ENCODE peak calls at places on chromosomes 6 and 20, in eight cellular contexts. F is astrocyte, E is BE2C, H is dorsolateral prefrontal cortex, X is omental fat pad, Q is endothelial cell, U is ovary, N is brain microvascular endothelial cell. C is an unnamed sample.

GRCh38 chr6:156396791-156397418 is 380.3 kb upstream of the ARID1B start:
- DNase-seq in Q (no peak), U (no peak), H (peak; percentile 7), X (no peak), E (no peak), F (no peak), N (no peak), C (no peak)

GRCh38 chr20:16966276-16966880 is 218.2 kb downstream of the OTOR start:
- DNase-seq in E (no peak), H (no peak), X (no peak), U (no peak), Q (no peak), N (no peak), F (no peak), C (no peak)

GRCh38 chr20:32969356-32970114 is 34.7 kb downstream of the SUN5 start:
- DNase-seq in N (no peak), U (no peak), Q (no peak), F (no peak), X (no peak), E (no peak), H (no peak), C (no peak)

GRCh38 chr6:154112181-154112809 is 73.3 kb downstream of the OPRM1 start:
- DNase-seq in E (no peak), X (no peak), N (no peak), F (peak; percentile 6), Q (no peak), U (no peak), H (no peak), C (no peak)

GRCh38 chr6:83270971-83271714 is 78.0 kb downstream of the RWDD2A start:
- DNase-seq in N (peak; percentile 44), X (no peak), Q (no peak), E (no peak), F (peak; percentile 94), U (no peak), H (no peak), C (no peak)

GRCh38 chr6:75460636-75461035 is 33.0 kb downstream of the FILIP1 start:
- DNase-seq in Q (no peak), N (no peak), E (no peak), X (no peak), H (no peak), U (no peak), F (peak; percentile 53), C (no peak)

GRCh38 chr6:33700391-33701050 is 11.0 kb downstream of the UQCC2 start:
- DNase-seq in Q (peak; percentile 86), H (peak; percentile 28), E (peak; percentile 84), X (no peak), N (peak; percentile 58), F (peak; percentile 36), U (peak; percentile 62), C (peak; percentile 70)

GRCh38 chr6:93644611-93645010 is 225.3 kb upstream of the EPHA7 start:
- DNase-seq in E (no peak), Q (no peak), X (no peak), U (no peak), H (no peak), N (no peak), F (no peak), C (no peak)

GRCh38 chr20:61510778-61511330 is 258.8 kb downstream of the CDH4 start:
- DNase-seq in N (no peak), E (no peak), X (no peak), U (no peak), Q (no peak), F (no peak), H (no peak), C (no peak)

GRCh38 chr20:47487175-47487917 is 14.3 kb upstream of the NCOA3 start:
- DNase-seq in U (no peak), Q (no peak), E (no peak), X (no peak), N (peak; percentile 12), F (no peak), H (no peak), C (peak; percentile 68)

GRCh38 chr6:47165918-47166317 is 123.8 kb upstream of the ADGRF1 start:
- DNase-seq in Q (no peak), H (no peak), U (no peak), E (no peak), X (no peak), F (no peak), N (peak; percentile 24), C (no peak)

GRCh38 chr6:135087803-135088202 is 33.2 kb upstream of the HBS1L start:
- DNase-seq in U (no peak), N (no peak), E (no peak), X (no peak), H (no peak), F (no peak), Q (no peak), C (no peak)

GRCh38 chr6:111852704-111853103 is 20.5 kb downstream of the FYN start:
- DNase-seq in N (no peak), Q (no peak), H (no peak), F (no peak), X (no peak), U (peak; percentile 27), E (no peak), C (no peak)

GRCh38 chr6:81476881-81477280 is 275.6 kb downstream of the TENT5A start:
- DNase-seq in H (no peak), X (no peak), N (peak; percentile 12), U (no peak), Q (no peak), F (peak; percentile 41), E (no peak), C (no peak)

GRCh38 chr20:47368301-47368700 is 11.8 kb upstream of the ZMYND8 start:
- DNase-seq in H (no peak), Q (no peak), F (no peak), E (no peak), N (no peak), U (no peak), X (no peak), C (no peak)

GRCh38 chr20:45374966-45375365 is 3.2 kb downstream of the TP53TG5 start:
- DNase-seq in F (no peak), Q (no peak), X (no peak), H (no peak), E (no peak), N (no peak), U (no peak), C (no peak)

GRCh38 chr20:18524646-18525045 is 16.9 kb downstream of the SEC23B start:
- DNase-seq in U (no peak), H (no peak), X (no peak), Q (no peak), E (no peak), N (peak; percentile 48), F (peak; percentile 56), C (no peak)

GRCh38 chr6:125944434-125944816 is 12.1 kb upstream of the HINT3 start:
- DNase-seq in F (peak; percentile 69), U (peak; percentile 73), H (no peak), E (no peak), N (peak; percentile 78), Q (no peak), X (no peak), C (no peak)

GRCh38 chr6:10837692-10837996 is 695 bp downstream of the MAK start:
- DNase-seq in N (peak; percentile 3), F (no peak), H (no peak), E (no peak), Q (no peak), X (no peak), U (no peak), C (peak; percentile 21)

GRCh38 chr6:44628347-44628746 is 240.8 kb downstream of the CDC5L start:
- DNase-seq in Q (no peak), H (no peak), N (no peak), F (no peak), E (no peak), U (no peak), X (no peak), C (no peak)

GRCh38 chr6:44627879-44628271 is 240.4 kb downstream of the CDC5L start:
- DNase-seq in X (no peak), N (no peak), F (no peak), H (no peak), U (no peak), E (no peak), Q (no peak), C (no peak)

GRCh38 chr6:44629636-44630035 is 242.1 kb downstream of the CDC5L start:
- DNase-seq in H (no peak), U (no peak), Q (peak; percentile 10), F (no peak), X (no peak), N (no peak), E (no peak), C (no peak)

GRCh38 chr6:44631968-44632367 is 244.5 kb downstream of the CDC5L start:
- DNase-seq in N (no peak), U (no peak), Q (no peak), F (no peak), X (no peak), H (no peak), E (no peak), C (no peak)

DNA sequence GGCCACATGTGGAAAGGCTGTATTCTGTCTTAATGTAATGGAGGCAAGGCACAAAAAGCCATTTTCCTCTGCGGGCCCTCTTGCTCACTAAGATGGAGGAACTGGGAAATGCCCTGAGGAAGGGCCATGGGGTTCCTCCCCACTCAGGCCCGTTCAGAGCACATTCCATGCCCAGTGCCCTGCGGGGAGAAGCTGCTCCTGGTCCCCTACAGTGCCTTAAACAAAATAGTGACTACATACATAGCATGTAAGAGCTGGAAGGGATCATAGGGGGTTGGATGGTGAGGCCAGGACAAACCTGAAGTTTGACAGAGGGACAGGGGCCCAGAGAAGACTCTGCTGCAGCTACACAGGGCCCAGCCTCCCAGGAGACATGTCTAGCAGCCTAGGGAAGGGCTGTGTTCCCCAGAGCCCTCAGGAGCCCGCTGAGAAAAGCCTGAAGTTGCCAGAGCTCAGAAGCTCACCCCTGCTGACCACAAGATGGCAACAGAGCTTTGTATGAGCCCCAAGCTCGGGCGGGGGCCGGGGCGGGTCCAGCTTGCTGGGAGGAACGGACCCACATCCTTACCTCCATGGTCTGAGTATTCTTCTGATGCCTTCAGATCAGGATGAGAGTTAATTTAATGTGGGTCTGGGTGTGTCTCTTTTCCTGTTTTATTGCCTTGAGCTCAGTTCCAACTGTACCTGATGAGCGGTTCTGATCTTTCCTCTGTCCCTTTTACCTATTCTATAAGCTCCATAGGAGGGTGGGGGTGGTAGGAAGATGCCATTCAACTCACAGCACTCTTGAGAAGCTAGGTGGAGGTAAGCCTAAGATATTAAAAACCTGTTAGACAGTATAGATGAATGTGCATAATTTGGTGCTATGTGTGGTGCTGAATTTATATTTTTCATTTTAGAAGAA is 242.9 kb downstream of the CDC5L start:
- DNase-seq in H (no peak), Q (peak; percentile 60), E (peak; percentile 34), F (peak; percentile 63), N (peak; percentile 53), X (no peak), U (peak; percentile 30), C (peak; percentile 57)
- TF ChIP-seq CTCF in H (peak; percentile 42), Q (peak; percentile 21), E (peak; percentile 47), F (peak; percentile 62), N (peak; percentile 85), X (no peak), U (no peak), C (peak; percentile 37)

GRCh38 chr6:5401845-5402738 is 140.8 kb downstream of the FARS2 start:
- DNase-seq in Q (no peak), N (peak; percentile 12), F (no peak), H (no peak), X (no peak), E (no peak), U (no peak), C (no peak)
- TF ChIP-seq CTCF in Q (peak; percentile 32), N (peak; percentile 44), F (peak; percentile 46), H (peak; percentile 47), X (no peak), E (peak; percentile 58), U (no peak), C (peak; percentile 52)

GRCh38 chr6:165889636-165890403 is 226.8 kb upstream of the PDE10A start:
- DNase-seq in H (peak; percentile 50), Q (peak; percentile 62), N (peak; percentile 58), F (peak; percentile 10), E (peak; percentile 60), U (peak; percentile 62), X (no peak), C (peak; percentile 39)
- TF ChIP-seq CTCF in H (peak; percentile 50), Q (peak; percentile 50), N (peak; percentile 89), F (peak; percentile 80), E (peak; percentile 86), U (peak; percentile 47), X (no peak), C (peak; percentile 48)

GRCh38 chr6:168071620-168072019 is 7.4 kb downstream of the FRMD1 start:
- DNase-seq in Q (peak; percentile 39), U (no peak), F (no peak), X (no peak), H (no peak), N (no peak), E (no peak), C (no peak)
- TF ChIP-seq CTCF in Q (no peak), U (no peak), F (no peak), X (no peak), H (no peak), N (no peak), E (no peak), C (no peak)